ENCODE peak calls at places on chromosomes 2 and 18, in four cellular contexts. U is Peyer's patch, D is left lung, I is ovary. H is an unnamed sample.
A peak's percentile ranks its signal among the peaks of the same experiment; 100 is the strongest.

GRCh38 chr2:97706708-97707345 is 6.5 kb upstream of the ZAP70 start:
- DNase-seq in U (peak; percentile 19), I (no peak), D (no peak), H (no peak)

GRCh38 chr2:136207030-136207623 is 89.2 kb upstream of the CXCR4 start:
- DNase-seq in D (no peak), I (no peak), U (peak; percentile 84), H (no peak)

GRCh38 chr2:208192611-208193248 is 2.9 kb upstream of the C2orf80 start:
- DNase-seq in I (no peak), D (no peak), U (no peak), H (no peak)

GRCh38 chr2:232502513-232502900 is 14.9 kb upstream of the ECEL1 start:
- DNase-seq in D (no peak), U (no peak), I (no peak), H (peak; percentile 34)

GRCh38 chr18:26185267-26185666 is 41.0 kb upstream of the TAF4B start:
- DNase-seq in D (no peak), I (no peak), U (no peak), H (no peak)

GRCh38 chr2:182298456-182298855 is 128.4 kb downstream of the PDE1A start:
- DNase-seq in I (no peak), U (no peak), D (no peak), H (no peak)

GRCh38 chr2:225100856-225101294 is 58.6 kb upstream of the DOCK10 start:
- DNase-seq in I (no peak), D (no peak), U (no peak), H (no peak)

GRCh38 chr18:77765468-77765867 is 515.8 kb downstream of the GALR1 start:
- DNase-seq in D (no peak), I (no peak), U (no peak), H (no peak)

GRCh38 chr2:206211657-206212255 is 52.1 kb downstream of the EEF1B2 start:
- DNase-seq in U (no peak), I (no peak), D (no peak), H (no peak)

GRCh38 chr2:105911425-105911824 is 166.7 kb downstream of the NCK2 start:
- DNase-seq in I (no peak), U (no peak), D (no peak), H (no peak)

GRCh38 chr18:52723456-52724065 is 383.6 kb downstream of the DCC start:
- DNase-seq in U (no peak), D (no peak), I (no peak), H (no peak)

GRCh38 chr2:70556608-70557007 is 3.0 kb upstream of the TGFA start:
- DNase-seq in I (no peak), U (no peak), D (no peak), H (no peak)

GRCh38 chr2:238060096-238060541 is 682 bp upstream of the SCLY start:
- DNase-seq in U (no peak), I (no peak), D (no peak), H (peak; percentile 11)

GRCh38 chr2:67524236-67524635 is 127.1 kb downstream of the ETAA1 start:
- DNase-seq in U (no peak), I (no peak), D (no peak), H (no peak)

GRCh38 chr18:76492669-76493212 is 2.3 kb downstream of the ZNF516 start:
- DNase-seq in D (peak; percentile 99), I (peak; percentile 100), U (peak; percentile 99), H (peak; percentile 98)

GRCh38 chr2:15939556-15939853 is 845 bp upstream of the MYCN start:
- DNase-seq in I (peak; percentile 69), U (peak; percentile 73), D (peak; percentile 88), H (no peak)

GRCh38 chr2:106996136-106996769 is 110.3 kb upstream of the ST6GAL2 start:
- DNase-seq in I (no peak), D (no peak), U (no peak), H (no peak)

GRCh38 chr18:62331581-62332436 is 6.7 kb downstream of the TNFRSF11A start:
- DNase-seq in U (peak; percentile 60), I (no peak), D (no peak), H (no peak)

GRCh38 chr2:120486946-120487345 is 141.0 kb downstream of the INHBB start:
- DNase-seq in D (no peak), I (no peak), U (no peak), H (no peak)

GRCh38 chr2:43038034-43038719 is 188.2 kb downstream of the ZFP36L2 start:
- DNase-seq in I (peak; percentile 62), U (no peak), D (no peak), H (no peak)

GRCh38 chr2:44934962-44935853 is 6.3 kb upstream of the SIX3 start:
- DNase-seq in D (peak; percentile 65), U (no peak), I (no peak), H (no peak)

GRCh38 chr2:191574232-191574631 is 103.7 kb upstream of the NABP1 start:
- DNase-seq in U (no peak), D (no peak), I (no peak), H (no peak)

GRCh38 chr2:65663831-65664407 is 231.5 kb upstream of the SPRED2 start:
- DNase-seq in U (no peak), I (no peak), D (no peak), H (no peak)

GRCh38 chr2:65660340-65660739 is 227.9 kb upstream of the SPRED2 start:
- DNase-seq in I (no peak), U (no peak), D (no peak), H (no peak)

GRCh38 chr2:65661980-65662653 is 229.7 kb upstream of the SPRED2 start:
- DNase-seq in D (no peak), I (no peak), U (no peak), H (no peak)

GRCh38 chr2:65664931-65665330 is 232.5 kb upstream of the SPRED2 start:
- DNase-seq in I (no peak), D (no peak), U (no peak), H (no peak)

DNA sequence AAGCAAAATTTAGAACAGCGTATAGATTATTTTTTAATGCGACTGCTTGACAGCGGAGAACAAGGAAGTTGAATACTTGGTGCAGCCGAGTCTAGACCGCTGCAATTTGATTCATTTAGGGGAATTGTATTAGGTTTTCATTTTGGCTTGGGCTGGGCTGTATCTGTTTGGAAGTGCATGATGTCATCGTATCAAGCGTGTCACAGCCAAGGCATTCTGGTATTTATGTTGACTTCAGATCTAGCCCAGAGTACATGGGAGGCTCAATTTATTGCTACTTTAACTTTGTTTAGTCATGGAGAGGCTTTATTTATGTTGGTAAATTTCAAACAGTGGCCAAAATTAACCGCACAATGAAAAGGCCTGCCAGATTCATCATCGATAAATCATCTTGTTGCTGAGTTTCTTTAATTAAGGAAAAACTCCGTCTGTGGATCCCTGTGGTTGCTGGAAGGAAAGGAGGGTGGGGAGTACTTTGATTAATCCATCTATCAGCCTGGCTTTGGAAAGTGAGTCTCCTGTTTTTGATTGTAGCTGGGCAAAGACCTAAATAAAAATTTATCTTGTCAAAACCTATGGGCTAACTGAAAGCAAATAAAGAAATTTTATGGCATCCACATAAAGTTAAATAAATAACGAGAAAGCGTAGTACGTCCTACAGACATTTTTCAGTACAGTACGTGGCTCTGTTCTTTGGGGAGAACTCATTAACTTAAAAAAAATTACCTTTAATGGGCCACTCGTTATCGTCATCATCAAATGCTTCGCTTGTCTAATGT is 230.4 kb upstream of the SPRED2 start:
- DNase-seq in I (no peak), U (no peak), D (no peak), H (no peak)
- H3K4me3 ChIP-seq in I (no peak overlapping the region), U (no peak overlapping the region), D (no peak overlapping the region), H (no peak overlapping the region)

GRCh38 chr2:26470601-26471260 is 7.2 kb downstream of the OTOF start:
- DNase-seq in D (peak; percentile 44), U (no peak), I (no peak), H (no peak)
- H3K4me1 ChIP-seq in D (no peaks in the 10 kb centered on the region), U (no peaks in the 10 kb centered on the region), I (no peaks in the 10 kb centered on the region), H (no peaks in the 10 kb centered on the region)

GRCh38 chr2:109429711-109430265 is 184.0 kb downstream of the SEPTIN10 start:
- DNase-seq in U (no peak), D (no peak), I (no peak), H (no peak)

GRCh38 chr2:109428281-109428680 is 185.5 kb downstream of the SEPTIN10 start:
- DNase-seq in I (no peak), D (no peak), U (no peak), H (no peak)

GRCh38 chr2:109432421-109432820 is 181.3 kb downstream of the SEPTIN10 start:
- DNase-seq in D (no peak), I (no peak), U (no peak), H (no peak)

GRCh38 chr2:109427661-109428091 is 186.1 kb downstream of the SEPTIN10 start:
- DNase-seq in U (no peak), D (peak; percentile 58), I (no peak), H (no peak)

GRCh38 chr2:109428841-109429710 is 184.7 kb downstream of the SEPTIN10 start:
- DNase-seq in U (no peak), I (no peak), D (no peak), H (no peak)
- H3K27me3 ChIP-seq in U (no peaks in the 10 kb centered on the region), I (no peaks in the 10 kb centered on the region), D (no peaks in the 10 kb centered on the region), H (no peaks in the 10 kb centered on the region)

GRCh38 chr2:121626777-121627524 is 22.3 kb downstream of the CLASP1 start:
- DNase-seq in D (no peak), U (no peak), I (peak; percentile 21), H (no peak)
- H3K4me3 ChIP-seq in D (no peak overlapping the region), U (no peak overlapping the region), I (no peak overlapping the region), H (no peak overlapping the region)

GRCh38 chr2:36367497-36368353 is 12.1 kb downstream of the CRIM1 start:
- DNase-seq in I (no peak), U (no peak), D (no peak), H (no peak)
- H3K4me1 ChIP-seq in I (peaks cover 26% of the 10 kb centered on the region), U (no peaks in the 10 kb centered on the region), D (peaks cover 37% of the 10 kb centered on the region), H (no peaks in the 10 kb centered on the region)